ENCODE peak calls at places on chromosomes 3 and 15, in ten cellular contexts. One of them, this sample, is unnamed.

GRCh38 chr15:83844742-83845141 is 190.8 kb downstream of the ADAMTSL3 start:
- DNase-seq in NB4: no peak
- DNase-seq in breast epithelium: no peak
- DNase-seq in IMR-90: peak; percentile 39
- DNase-seq in ovary: peak; percentile 41
- DNase-seq in esophagus muscularis mucosa: no peak
- DNase-seq in A549: no peak
- DNase-seq in Peyer's patch: no peak
- DNase-seq in endothelial cell of umbilical vein: no peak
- DNase-seq in body of pancreas: no peak
- DNase-seq in this sample: no peak

GRCh38 chr15:90286678-90287077 is 21.2 kb downstream of the NGRN start:
- DNase-seq in A549: peak; percentile 55
- DNase-seq in NB4: peak; percentile 66
- DNase-seq in esophagus muscularis mucosa: peak; percentile 42
- DNase-seq in endothelial cell of umbilical vein: peak; percentile 62
- DNase-seq in body of pancreas: peak; percentile 39
- DNase-seq in IMR-90: peak; percentile 25
- DNase-seq in Peyer's patch: no peak
- DNase-seq in breast epithelium: no peak
- DNase-seq in ovary: no peak
- DNase-seq in this sample: no peak

GRCh38 chr3:129121016-129121791 is 400 bp downstream of the RAB43 start:
- DNase-seq in body of pancreas: peak; percentile 17
- DNase-seq in A549: no peak
- DNase-seq in breast epithelium: no peak
- DNase-seq in endothelial cell of umbilical vein: peak; percentile 59
- DNase-seq in IMR-90: peak; percentile 26
- DNase-seq in NB4: peak; percentile 63
- DNase-seq in ovary: no peak
- DNase-seq in Peyer's patch: no peak
- DNase-seq in esophagus muscularis mucosa: no peak
- DNase-seq in this sample: no peak

GRCh38 chr15:47961401-47962090 is 159.2 kb upstream of the SLC24A5 start:
- DNase-seq in esophagus muscularis mucosa: no peak
- DNase-seq in A549: no peak
- DNase-seq in NB4: peak; percentile 70
- DNase-seq in ovary: no peak
- DNase-seq in Peyer's patch: no peak
- DNase-seq in body of pancreas: no peak
- DNase-seq in IMR-90: no peak
- DNase-seq in endothelial cell of umbilical vein: no peak
- DNase-seq in breast epithelium: no peak
- DNase-seq in this sample: no peak

GRCh38 chr3:18019178-18019530 is 276.7 kb upstream of the TBC1D5 start:
- DNase-seq in A549: no peak
- DNase-seq in esophagus muscularis mucosa: no peak
- DNase-seq in breast epithelium: no peak
- DNase-seq in body of pancreas: no peak
- DNase-seq in Peyer's patch: no peak
- DNase-seq in endothelial cell of umbilical vein: no peak
- DNase-seq in IMR-90: no peak
- DNase-seq in NB4: no peak
- DNase-seq in ovary: no peak
- DNase-seq in this sample: no peak

GRCh38 chr3:134147411-134147810 is 103.2 kb downstream of the RYK start:
- DNase-seq in body of pancreas: no peak
- DNase-seq in ovary: no peak
- DNase-seq in IMR-90: no peak
- DNase-seq in NB4: no peak
- DNase-seq in esophagus muscularis mucosa: no peak
- DNase-seq in A549: no peak
- DNase-seq in endothelial cell of umbilical vein: no peak
- DNase-seq in Peyer's patch: no peak
- DNase-seq in breast epithelium: no peak
- DNase-seq in this sample: no peak

GRCh38 chr15:58244546-58244945 is 106.4 kb downstream of the AQP9 start:
- DNase-seq in NB4: no peak
- DNase-seq in Peyer's patch: no peak
- DNase-seq in endothelial cell of umbilical vein: no peak
- DNase-seq in breast epithelium: no peak
- DNase-seq in ovary: no peak
- DNase-seq in esophagus muscularis mucosa: no peak
- DNase-seq in IMR-90: no peak
- DNase-seq in A549: no peak
- DNase-seq in body of pancreas: no peak
- DNase-seq in this sample: no peak

GRCh38 chr15:57223345-57223744 is 153.0 kb upstream of the CGNL1 start:
- DNase-seq in body of pancreas: no peak
- DNase-seq in ovary: no peak
- DNase-seq in endothelial cell of umbilical vein: no peak
- DNase-seq in breast epithelium: no peak
- DNase-seq in Peyer's patch: no peak
- DNase-seq in esophagus muscularis mucosa: no peak
- DNase-seq in NB4: no peak
- DNase-seq in A549: no peak
- DNase-seq in IMR-90: no peak
- DNase-seq in this sample: no peak

GRCh38 chr3:185460719-185461350 is 38.0 kb downstream of the TMEM41A start:
- DNase-seq in NB4: peak; percentile 19
- DNase-seq in A549: peak; percentile 21
- DNase-seq in IMR-90: peak; percentile 34
- DNase-seq in body of pancreas: no peak
- DNase-seq in esophagus muscularis mucosa: no peak
- DNase-seq in ovary: no peak
- DNase-seq in breast epithelium: no peak
- DNase-seq in endothelial cell of umbilical vein: peak; percentile 37
- DNase-seq in Peyer's patch: no peak
- DNase-seq in this sample: no peak

GRCh38 chr3:11335056-11335608 is 62.9 kb downstream of the ATG7 start:
- DNase-seq in breast epithelium: no peak
- DNase-seq in body of pancreas: no peak
- DNase-seq in NB4: peak; percentile 73
- DNase-seq in esophagus muscularis mucosa: no peak
- DNase-seq in endothelial cell of umbilical vein: peak; percentile 81
- DNase-seq in Peyer's patch: no peak
- DNase-seq in IMR-90: peak; percentile 81
- DNase-seq in ovary: no peak
- DNase-seq in A549: peak; percentile 55
- DNase-seq in this sample: peak; percentile 24

GRCh38 chr3:123138819-123139517 is 62.8 kb upstream of the SEC22A start:
- DNase-seq in IMR-90: no peak
- DNase-seq in esophagus muscularis mucosa: no peak
- DNase-seq in breast epithelium: no peak
- DNase-seq in Peyer's patch: no peak
- DNase-seq in body of pancreas: no peak
- DNase-seq in A549: no peak
- DNase-seq in endothelial cell of umbilical vein: no peak
- DNase-seq in ovary: no peak
- DNase-seq in NB4: no peak
- DNase-seq in this sample: no peak

GRCh38 chr3:39255503-39256325 is 24.1 kb downstream of the CX3CR1 start:
- DNase-seq in NB4: peak; percentile 96
- DNase-seq in body of pancreas: no peak
- DNase-seq in A549: no peak
- DNase-seq in esophagus muscularis mucosa: no peak
- DNase-seq in breast epithelium: no peak
- DNase-seq in IMR-90: no peak
- DNase-seq in Peyer's patch: no peak
- DNase-seq in ovary: no peak
- DNase-seq in endothelial cell of umbilical vein: no peak
- DNase-seq in this sample: peak; percentile 82

GRCh38 chr15:77617507-77618285 is 15.0 kb downstream of the LINGO1 start:
- DNase-seq in breast epithelium: no peak
- DNase-seq in ovary: no peak
- DNase-seq in body of pancreas: peak; percentile 28
- DNase-seq in A549: peak; percentile 60
- DNase-seq in Peyer's patch: no peak
- DNase-seq in NB4: peak; percentile 70
- DNase-seq in endothelial cell of umbilical vein: no peak
- DNase-seq in IMR-90: no peak
- DNase-seq in esophagus muscularis mucosa: no peak
- DNase-seq in this sample: no peak
- TF ChIP-seq CTCF in breast epithelium: no peak
- TF ChIP-seq CTCF in ovary: no peak
- TF ChIP-seq CTCF in body of pancreas: peak; percentile 19
- TF ChIP-seq CTCF in A549: peak; percentile 52
- TF ChIP-seq CTCF in Peyer's patch: peak; percentile 25
- TF ChIP-seq CTCF in NB4: peak; percentile 77
- TF ChIP-seq CTCF in endothelial cell of umbilical vein: peak; percentile 44
- TF ChIP-seq CTCF in IMR-90: peak; percentile 21
- TF ChIP-seq CTCF in esophagus muscularis mucosa: no peak
- TF ChIP-seq CTCF in this sample: no peak

DNA sequence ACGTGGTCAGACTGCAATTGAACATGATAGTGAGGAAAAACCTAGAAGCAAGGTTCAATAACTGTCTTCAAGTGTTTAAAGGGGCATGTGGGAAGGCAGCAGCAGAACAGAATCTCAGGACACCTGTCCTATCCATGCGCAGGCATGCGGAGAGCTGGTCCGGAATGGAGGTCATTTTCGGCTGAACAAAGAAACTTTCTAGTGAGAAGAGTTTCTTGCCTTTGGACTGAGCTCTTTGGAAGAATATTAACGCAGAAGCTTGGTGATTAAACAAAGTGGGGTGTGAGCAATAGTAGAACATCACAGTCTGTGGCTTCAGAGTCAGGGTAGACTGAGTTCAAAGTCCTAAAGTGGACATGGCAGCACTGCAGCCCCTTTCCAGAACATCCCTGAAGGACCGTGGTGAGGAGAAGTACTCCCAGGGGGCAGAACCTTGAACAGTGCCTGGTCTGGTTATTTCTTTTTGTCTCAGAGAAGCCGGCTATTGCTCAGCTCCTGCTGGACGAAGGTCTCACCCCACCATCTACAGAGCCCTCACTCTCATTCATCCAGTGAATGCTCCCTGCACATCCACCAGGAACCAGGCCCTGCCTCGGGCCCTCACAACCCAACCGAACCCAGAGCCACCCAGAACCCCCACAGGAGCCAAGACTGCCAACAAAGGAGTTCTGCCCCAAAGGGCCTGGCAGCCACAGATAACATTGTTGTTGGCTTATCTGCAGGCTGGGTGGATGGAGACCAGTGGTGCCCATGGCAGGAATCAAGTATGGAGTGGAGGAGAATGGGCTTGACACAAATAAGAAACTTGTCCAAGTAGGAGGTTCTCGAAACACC is 2.8 kb upstream of the SSUH2 start:
- DNase-seq in breast epithelium: no peak
- DNase-seq in NB4: no peak
- DNase-seq in endothelial cell of umbilical vein: no peak
- DNase-seq in body of pancreas: no peak
- DNase-seq in Peyer's patch: no peak
- DNase-seq in IMR-90: no peak
- DNase-seq in A549: no peak
- DNase-seq in esophagus muscularis mucosa: no peak
- DNase-seq in ovary: no peak
- DNase-seq in this sample: no peak
- TF ChIP-seq POLR2A in breast epithelium: no peak
- TF ChIP-seq POLR2A in NB4: no peak
- TF ChIP-seq POLR2A in endothelial cell of umbilical vein: no peak
- TF ChIP-seq POLR2A in body of pancreas: no peak
- TF ChIP-seq POLR2A in Peyer's patch: no peak
- TF ChIP-seq POLR2A in IMR-90: no peak
- TF ChIP-seq POLR2A in A549: no peak
- TF ChIP-seq POLR2A in esophagus muscularis mucosa: no peak
- TF ChIP-seq POLR2A in ovary: no peak
- TF ChIP-seq POLR2A in this sample: no peak

GRCh38 chr3:172140499-172141391 is 101.4 kb downstream of the FNDC3B start:
- DNase-seq in body of pancreas: peak; percentile 61
- DNase-seq in ovary: no peak
- DNase-seq in A549: peak; percentile 49
- DNase-seq in IMR-90: peak; percentile 98
- DNase-seq in endothelial cell of umbilical vein: peak; percentile 96
- DNase-seq in breast epithelium: no peak
- DNase-seq in Peyer's patch: peak; percentile 63
- DNase-seq in esophagus muscularis mucosa: no peak
- DNase-seq in NB4: peak; percentile 62
- DNase-seq in this sample: no peak
- H3K4me3 ChIP-seq in body of pancreas: no peak overlapping the region
- H3K4me3 ChIP-seq in ovary: no peak overlapping the region
- H3K4me3 ChIP-seq in A549: no peak overlapping the region
- H3K4me3 ChIP-seq in IMR-90: no peak overlapping the region
- H3K4me3 ChIP-seq in endothelial cell of umbilical vein: no peak overlapping the region
- H3K4me3 ChIP-seq in breast epithelium: no peak overlapping the region
- H3K4me3 ChIP-seq in Peyer's patch: no peak overlapping the region
- H3K4me3 ChIP-seq in esophagus muscularis mucosa: no peak overlapping the region
- H3K4me3 ChIP-seq in NB4: no peak overlapping the region
- H3K4me3 ChIP-seq in this sample: no peak overlapping the region

GRCh38 chr3:107994181-107994580 is 96.7 kb downstream of the CD47 start:
- DNase-seq in breast epithelium: no peak
- DNase-seq in body of pancreas: no peak
- DNase-seq in ovary: no peak
- DNase-seq in Peyer's patch: no peak
- DNase-seq in endothelial cell of umbilical vein: no peak
- DNase-seq in IMR-90: no peak
- DNase-seq in A549: no peak
- DNase-seq in NB4: no peak
- DNase-seq in esophagus muscularis mucosa: no peak
- DNase-seq in this sample: no peak

GRCh38 chr3:107994954-107995715 is 95.7 kb downstream of the CD47 start:
- DNase-seq in esophagus muscularis mucosa: no peak
- DNase-seq in IMR-90: no peak
- DNase-seq in NB4: no peak
- DNase-seq in A549: no peak
- DNase-seq in Peyer's patch: no peak
- DNase-seq in body of pancreas: no peak
- DNase-seq in endothelial cell of umbilical vein: no peak
- DNase-seq in breast epithelium: no peak
- DNase-seq in ovary: no peak
- DNase-seq in this sample: no peak

GRCh38 chr3:107997666-107998065 is 93.2 kb downstream of the CD47 start:
- DNase-seq in NB4: no peak
- DNase-seq in breast epithelium: no peak
- DNase-seq in esophagus muscularis mucosa: no peak
- DNase-seq in Peyer's patch: no peak
- DNase-seq in A549: no peak
- DNase-seq in endothelial cell of umbilical vein: no peak
- DNase-seq in ovary: no peak
- DNase-seq in IMR-90: no peak
- DNase-seq in body of pancreas: no peak
- DNase-seq in this sample: no peak

GRCh38 chr3:108001457-108001856 is 89.4 kb downstream of the CD47 start:
- DNase-seq in body of pancreas: no peak
- DNase-seq in Peyer's patch: peak; percentile 59
- DNase-seq in IMR-90: peak; percentile 34
- DNase-seq in endothelial cell of umbilical vein: no peak
- DNase-seq in esophagus muscularis mucosa: no peak
- DNase-seq in breast epithelium: no peak
- DNase-seq in ovary: no peak
- DNase-seq in A549: no peak
- DNase-seq in NB4: peak; percentile 29
- DNase-seq in this sample: no peak

DNA sequence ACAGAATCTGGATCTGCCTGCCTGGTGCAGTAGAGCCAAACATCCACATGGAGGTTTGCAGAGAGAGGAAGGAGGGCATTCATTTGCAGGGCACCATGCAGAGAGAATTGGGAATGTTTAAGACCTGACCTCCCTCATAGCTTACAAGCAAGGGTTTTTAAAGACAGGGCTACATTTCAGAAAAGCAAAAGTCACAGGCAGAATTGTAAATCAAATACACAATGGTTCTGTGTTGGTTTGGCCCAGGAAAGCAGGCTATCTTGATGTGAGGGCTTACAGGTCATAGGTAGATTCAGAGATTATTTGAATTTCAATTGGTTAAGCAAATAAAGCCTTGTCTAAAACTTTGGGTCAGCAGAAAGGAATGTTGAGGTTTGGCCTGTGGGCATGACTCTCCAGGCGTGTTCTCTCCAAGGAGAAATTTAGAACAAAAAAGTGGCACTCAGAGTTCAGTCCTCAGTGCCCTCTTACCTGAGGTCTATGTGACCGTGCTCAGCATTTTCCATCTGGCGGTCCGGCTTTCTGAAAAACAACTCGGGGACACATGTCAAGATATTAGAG is 91.5 kb downstream of the CD47 start:
- DNase-seq in esophagus muscularis mucosa: no peak
- DNase-seq in IMR-90: no peak
- DNase-seq in NB4: no peak
- DNase-seq in Peyer's patch: no peak
- DNase-seq in A549: no peak
- DNase-seq in endothelial cell of umbilical vein: no peak
- DNase-seq in breast epithelium: no peak
- DNase-seq in ovary: no peak
- DNase-seq in body of pancreas: no peak
- DNase-seq in this sample: peak; percentile 15
- TF ChIP-seq CTCF in esophagus muscularis mucosa: no peak
- TF ChIP-seq CTCF in IMR-90: no peak
- TF ChIP-seq CTCF in NB4: no peak
- TF ChIP-seq CTCF in Peyer's patch: no peak
- TF ChIP-seq CTCF in A549: no peak
- TF ChIP-seq CTCF in endothelial cell of umbilical vein: no peak
- TF ChIP-seq CTCF in breast epithelium: no peak
- TF ChIP-seq CTCF in ovary: no peak
- TF ChIP-seq CTCF in body of pancreas: no peak
- TF ChIP-seq CTCF in this sample: no peak